ENCODE peak calls at places on chromosomes 6 and 20, in ten cellular contexts. One of them, this sample, is unnamed.

GRCh38 chr20:44805991-44806729 is 4.2 kb downstream of the RIMS4 start:
- DNase-seq in neuronal stem cell: peak
- DNase-seq in CD8-positive, alpha-beta T cell: no peak
- DNase-seq in naive thymus-derived CD4-positive, alpha-beta T cell: no peak
- DNase-seq in fibroblast of the aortic adventitia: peak
- DNase-seq in right atrium auricular region: peak
- DNase-seq in tibial artery: peak
- DNase-seq in sigmoid colon: peak
- DNase-seq in brain microvascular endothelial cell: no peak
- DNase-seq in astrocyte of the cerebellum: no peak
- DNase-seq in this sample: no peak

GRCh38 chr6:113170454-113170853 is 686.7 kb upstream of the MARCKS start:
- DNase-seq in sigmoid colon: no peak
- DNase-seq in fibroblast of the aortic adventitia: no peak
- DNase-seq in right atrium auricular region: no peak
- DNase-seq in neuronal stem cell: no peak
- DNase-seq in astrocyte of the cerebellum: no peak
- DNase-seq in naive thymus-derived CD4-positive, alpha-beta T cell: no peak
- DNase-seq in CD8-positive, alpha-beta T cell: no peak
- DNase-seq in brain microvascular endothelial cell: no peak
- DNase-seq in tibial artery: no peak
- DNase-seq in this sample: no peak

GRCh38 chr6:19369770-19370169 is 467.4 kb upstream of the ID4 start:
- DNase-seq in right atrium auricular region: no peak
- DNase-seq in neuronal stem cell: peak
- DNase-seq in sigmoid colon: no peak
- DNase-seq in brain microvascular endothelial cell: peak
- DNase-seq in astrocyte of the cerebellum: no peak
- DNase-seq in fibroblast of the aortic adventitia: peak
- DNase-seq in tibial artery: no peak
- DNase-seq in naive thymus-derived CD4-positive, alpha-beta T cell: no peak
- DNase-seq in CD8-positive, alpha-beta T cell: no peak
- DNase-seq in this sample: no peak

GRCh38 chr6:53065266-53066058 is at the start of gene FBXO9:
- DNase-seq in right atrium auricular region: no peak
- DNase-seq in brain microvascular endothelial cell: no peak
- DNase-seq in fibroblast of the aortic adventitia: no peak
- DNase-seq in astrocyte of the cerebellum: no peak
- DNase-seq in neuronal stem cell: peak
- DNase-seq in sigmoid colon: peak
- DNase-seq in naive thymus-derived CD4-positive, alpha-beta T cell: peak
- DNase-seq in tibial artery: peak
- DNase-seq in CD8-positive, alpha-beta T cell: peak
- DNase-seq in this sample: no peak

GRCh38 chr20:20009784-20010253 is 7.3 kb upstream of the NAA20 start:
- DNase-seq in brain microvascular endothelial cell: no peak
- DNase-seq in tibial artery: no peak
- DNase-seq in fibroblast of the aortic adventitia: no peak
- DNase-seq in right atrium auricular region: no peak
- DNase-seq in sigmoid colon: no peak
- DNase-seq in naive thymus-derived CD4-positive, alpha-beta T cell: no peak
- DNase-seq in neuronal stem cell: no peak
- DNase-seq in astrocyte of the cerebellum: no peak
- DNase-seq in CD8-positive, alpha-beta T cell: no peak
- DNase-seq in this sample: no peak

GRCh38 chr6:168147205-168147738 is 68.3 kb upstream of the FRMD1 start:
- DNase-seq in neuronal stem cell: no peak
- DNase-seq in fibroblast of the aortic adventitia: no peak
- DNase-seq in sigmoid colon: no peak
- DNase-seq in astrocyte of the cerebellum: no peak
- DNase-seq in brain microvascular endothelial cell: no peak
- DNase-seq in tibial artery: no peak
- DNase-seq in right atrium auricular region: no peak
- DNase-seq in CD8-positive, alpha-beta T cell: no peak
- DNase-seq in naive thymus-derived CD4-positive, alpha-beta T cell: no peak
- DNase-seq in this sample: no peak

GRCh38 chr6:170182093-170182780 is 108.6 kb downstream of the DLL1 start:
- DNase-seq in brain microvascular endothelial cell: no peak
- DNase-seq in right atrium auricular region: no peak
- DNase-seq in naive thymus-derived CD4-positive, alpha-beta T cell: no peak
- DNase-seq in CD8-positive, alpha-beta T cell: no peak
- DNase-seq in neuronal stem cell: no peak
- DNase-seq in astrocyte of the cerebellum: no peak
- DNase-seq in fibroblast of the aortic adventitia: no peak
- DNase-seq in sigmoid colon: no peak
- DNase-seq in tibial artery: no peak
- DNase-seq in this sample: no peak

GRCh38 chr6:170116643-170117042 is 174.2 kb downstream of the DLL1 start:
- DNase-seq in brain microvascular endothelial cell: no peak
- DNase-seq in astrocyte of the cerebellum: no peak
- DNase-seq in tibial artery: no peak
- DNase-seq in fibroblast of the aortic adventitia: no peak
- DNase-seq in sigmoid colon: peak
- DNase-seq in naive thymus-derived CD4-positive, alpha-beta T cell: no peak
- DNase-seq in CD8-positive, alpha-beta T cell: no peak
- DNase-seq in neuronal stem cell: no peak
- DNase-seq in right atrium auricular region: no peak
- DNase-seq in this sample: no peak

GRCh38 chr6:151176941-151177760 is 62.6 kb upstream of the AKAP12 start:
- DNase-seq in sigmoid colon: no peak
- DNase-seq in fibroblast of the aortic adventitia: peak
- DNase-seq in tibial artery: no peak
- DNase-seq in right atrium auricular region: no peak
- DNase-seq in neuronal stem cell: no peak
- DNase-seq in brain microvascular endothelial cell: no peak
- DNase-seq in naive thymus-derived CD4-positive, alpha-beta T cell: no peak
- DNase-seq in CD8-positive, alpha-beta T cell: no peak
- DNase-seq in astrocyte of the cerebellum: no peak
- DNase-seq in this sample: no peak

GRCh38 chr6:107132330-107132954 is 17.1 kb upstream of the BEND3 start:
- DNase-seq in CD8-positive, alpha-beta T cell: peak
- DNase-seq in right atrium auricular region: no peak
- DNase-seq in naive thymus-derived CD4-positive, alpha-beta T cell: peak
- DNase-seq in neuronal stem cell: no peak
- DNase-seq in sigmoid colon: no peak
- DNase-seq in brain microvascular endothelial cell: no peak
- DNase-seq in astrocyte of the cerebellum: no peak
- DNase-seq in tibial artery: no peak
- DNase-seq in fibroblast of the aortic adventitia: peak
- DNase-seq in this sample: no peak

GRCh38 chr6:53203483-53203882 is 54.8 kb upstream of the GCM1 start:
- DNase-seq in astrocyte of the cerebellum: no peak
- DNase-seq in CD8-positive, alpha-beta T cell: no peak
- DNase-seq in sigmoid colon: no peak
- DNase-seq in brain microvascular endothelial cell: no peak
- DNase-seq in right atrium auricular region: no peak
- DNase-seq in neuronal stem cell: no peak
- DNase-seq in tibial artery: no peak
- DNase-seq in fibroblast of the aortic adventitia: no peak
- DNase-seq in naive thymus-derived CD4-positive, alpha-beta T cell: no peak
- DNase-seq in this sample: no peak

GRCh38 chr6:32843321-32843978 is 397 bp downstream of the PSMB8 start:
- DNase-seq in right atrium auricular region: no peak
- DNase-seq in fibroblast of the aortic adventitia: peak
- DNase-seq in neuronal stem cell: no peak
- DNase-seq in sigmoid colon: no peak
- DNase-seq in astrocyte of the cerebellum: no peak
- DNase-seq in tibial artery: no peak
- DNase-seq in CD8-positive, alpha-beta T cell: no peak
- DNase-seq in naive thymus-derived CD4-positive, alpha-beta T cell: no peak
- DNase-seq in brain microvascular endothelial cell: no peak
- DNase-seq in this sample: no peak

GRCh38 chr6:75090574-75090973 is 115.3 kb downstream of the COL12A1 start:
- DNase-seq in neuronal stem cell: no peak
- DNase-seq in tibial artery: no peak
- DNase-seq in brain microvascular endothelial cell: no peak
- DNase-seq in fibroblast of the aortic adventitia: no peak
- DNase-seq in CD8-positive, alpha-beta T cell: no peak
- DNase-seq in sigmoid colon: no peak
- DNase-seq in astrocyte of the cerebellum: no peak
- DNase-seq in right atrium auricular region: no peak
- DNase-seq in naive thymus-derived CD4-positive, alpha-beta T cell: no peak
- DNase-seq in this sample: no peak

GRCh38 chr20:1528811-1529210 is 28.7 kb downstream of the SIRPD start:
- DNase-seq in naive thymus-derived CD4-positive, alpha-beta T cell: no peak
- DNase-seq in tibial artery: no peak
- DNase-seq in astrocyte of the cerebellum: no peak
- DNase-seq in brain microvascular endothelial cell: no peak
- DNase-seq in CD8-positive, alpha-beta T cell: no peak
- DNase-seq in fibroblast of the aortic adventitia: no peak
- DNase-seq in sigmoid colon: no peak
- DNase-seq in right atrium auricular region: no peak
- DNase-seq in neuronal stem cell: no peak
- DNase-seq in this sample: no peak

GRCh38 chr6:169857343-169858292 is 106.2 kb downstream of the ERMARD start:
- DNase-seq in brain microvascular endothelial cell: no peak
- DNase-seq in naive thymus-derived CD4-positive, alpha-beta T cell: no peak
- DNase-seq in sigmoid colon: no peak
- DNase-seq in tibial artery: peak
- DNase-seq in fibroblast of the aortic adventitia: no peak
- DNase-seq in CD8-positive, alpha-beta T cell: no peak
- DNase-seq in right atrium auricular region: peak
- DNase-seq in neuronal stem cell: no peak
- DNase-seq in astrocyte of the cerebellum: no peak
- DNase-seq in this sample: no peak

GRCh38 chr20:32366380-32366779 is 8.2 kb downstream of the ASXL1 start:
- DNase-seq in CD8-positive, alpha-beta T cell: no peak
- DNase-seq in neuronal stem cell: no peak
- DNase-seq in brain microvascular endothelial cell: no peak
- DNase-seq in tibial artery: no peak
- DNase-seq in naive thymus-derived CD4-positive, alpha-beta T cell: no peak
- DNase-seq in fibroblast of the aortic adventitia: no peak
- DNase-seq in sigmoid colon: no peak
- DNase-seq in right atrium auricular region: no peak
- DNase-seq in astrocyte of the cerebellum: no peak
- DNase-seq in this sample: no peak

GRCh38 chr6:36827261-36828079 is 11.8 kb downstream of the CPNE5 start:
- DNase-seq in naive thymus-derived CD4-positive, alpha-beta T cell: no peak
- DNase-seq in right atrium auricular region: no peak
- DNase-seq in astrocyte of the cerebellum: peak
- DNase-seq in tibial artery: peak
- DNase-seq in CD8-positive, alpha-beta T cell: no peak
- DNase-seq in brain microvascular endothelial cell: peak
- DNase-seq in neuronal stem cell: no peak
- DNase-seq in fibroblast of the aortic adventitia: peak
- DNase-seq in sigmoid colon: peak
- DNase-seq in this sample: peak

GRCh38 chr6:145147981-145148380 is 587.3 kb downstream of the EPM2A start:
- DNase-seq in fibroblast of the aortic adventitia: no peak
- DNase-seq in neuronal stem cell: no peak
- DNase-seq in brain microvascular endothelial cell: no peak
- DNase-seq in tibial artery: no peak
- DNase-seq in CD8-positive, alpha-beta T cell: no peak
- DNase-seq in astrocyte of the cerebellum: no peak
- DNase-seq in naive thymus-derived CD4-positive, alpha-beta T cell: no peak
- DNase-seq in right atrium auricular region: no peak
- DNase-seq in sigmoid colon: no peak
- DNase-seq in this sample: no peak

GRCh38 chr6:13026557-13026956 is 301.8 kb downstream of the TBC1D7 start:
- DNase-seq in brain microvascular endothelial cell: no peak
- DNase-seq in right atrium auricular region: no peak
- DNase-seq in fibroblast of the aortic adventitia: no peak
- DNase-seq in astrocyte of the cerebellum: no peak
- DNase-seq in CD8-positive, alpha-beta T cell: no peak
- DNase-seq in sigmoid colon: no peak
- DNase-seq in tibial artery: no peak
- DNase-seq in naive thymus-derived CD4-positive, alpha-beta T cell: no peak
- DNase-seq in neuronal stem cell: no peak
- DNase-seq in this sample: no peak
- H3K4me3 ChIP-seq in brain microvascular endothelial cell: no peak
- H3K4me3 ChIP-seq in right atrium auricular region: no peak
- H3K4me3 ChIP-seq in fibroblast of the aortic adventitia: no peak
- H3K4me3 ChIP-seq in astrocyte of the cerebellum: no peak
- H3K4me3 ChIP-seq in CD8-positive, alpha-beta T cell: no peak
- H3K4me3 ChIP-seq in sigmoid colon: no peak
- H3K4me3 ChIP-seq in tibial artery: peak
- H3K4me3 ChIP-seq in naive thymus-derived CD4-positive, alpha-beta T cell: no peak
- H3K4me3 ChIP-seq in neuronal stem cell: no peak
- H3K4me3 ChIP-seq in this sample: no peak

DNA sequence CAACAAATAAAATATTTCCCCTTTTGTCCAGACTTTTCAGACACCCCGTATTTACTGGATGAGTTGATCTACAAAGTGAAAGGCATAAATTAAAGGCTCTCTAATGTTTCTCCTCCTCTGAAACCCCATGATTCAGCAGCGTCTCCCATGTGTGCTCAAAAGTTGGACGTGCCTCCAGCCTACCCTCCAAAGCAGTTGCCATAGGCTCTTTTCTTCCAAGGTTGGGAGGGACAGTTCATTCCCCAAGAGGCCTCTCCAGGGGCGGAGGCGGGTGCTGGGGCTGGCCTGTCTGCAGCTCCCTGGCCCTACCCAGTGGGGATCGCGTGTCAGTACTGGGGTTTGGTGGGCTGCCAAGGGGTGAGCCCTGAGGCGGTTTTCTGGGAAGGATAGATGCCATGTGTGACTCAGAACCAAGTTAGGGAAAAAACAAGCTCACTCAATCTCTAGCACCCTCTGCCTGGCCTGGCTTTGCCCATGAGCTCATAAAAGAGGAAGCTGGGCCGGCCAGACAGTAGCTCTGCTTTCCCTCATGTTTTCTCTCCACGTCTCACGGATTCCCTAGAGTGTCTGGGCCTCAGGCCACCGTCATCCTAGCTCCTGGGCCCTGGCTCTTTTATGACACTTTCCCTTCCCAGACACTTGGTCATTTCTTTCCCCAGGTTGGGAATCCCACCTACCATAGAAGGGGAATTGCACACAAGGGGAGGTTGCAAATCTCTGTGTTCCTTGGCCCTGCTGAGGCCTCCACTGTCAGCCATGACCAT is 8.0 kb upstream of the IER3 start:
- DNase-seq in neuronal stem cell: no peak
- DNase-seq in brain microvascular endothelial cell: peak
- DNase-seq in CD8-positive, alpha-beta T cell: no peak
- DNase-seq in right atrium auricular region: peak
- DNase-seq in sigmoid colon: peak
- DNase-seq in fibroblast of the aortic adventitia: peak
- DNase-seq in tibial artery: peak
- DNase-seq in astrocyte of the cerebellum: peak
- DNase-seq in naive thymus-derived CD4-positive, alpha-beta T cell: no peak
- DNase-seq in this sample: peak
- H3K4me3 ChIP-seq in neuronal stem cell: no peak
- H3K4me3 ChIP-seq in brain microvascular endothelial cell: no peak
- H3K4me3 ChIP-seq in CD8-positive, alpha-beta T cell: no peak
- H3K4me3 ChIP-seq in right atrium auricular region: no peak
- H3K4me3 ChIP-seq in sigmoid colon: no peak
- H3K4me3 ChIP-seq in fibroblast of the aortic adventitia: peak
- H3K4me3 ChIP-seq in tibial artery: no peak
- H3K4me3 ChIP-seq in astrocyte of the cerebellum: no peak
- H3K4me3 ChIP-seq in naive thymus-derived CD4-positive, alpha-beta T cell: no peak
- H3K4me3 ChIP-seq in this sample: no peak

GRCh38 chr20:50523552-50524167 is 13.5 kb downstream of the PTPN1 start:
- DNase-seq in CD8-positive, alpha-beta T cell: no peak
- DNase-seq in neuronal stem cell: no peak
- DNase-seq in astrocyte of the cerebellum: no peak
- DNase-seq in tibial artery: no peak
- DNase-seq in brain microvascular endothelial cell: no peak
- DNase-seq in sigmoid colon: no peak
- DNase-seq in fibroblast of the aortic adventitia: no peak
- DNase-seq in right atrium auricular region: no peak
- DNase-seq in naive thymus-derived CD4-positive, alpha-beta T cell: no peak
- DNase-seq in this sample: no peak
- H3K4me3 ChIP-seq in CD8-positive, alpha-beta T cell: no peak
- H3K4me3 ChIP-seq in neuronal stem cell: no peak
- H3K4me3 ChIP-seq in astrocyte of the cerebellum: no peak
- H3K4me3 ChIP-seq in tibial artery: no peak
- H3K4me3 ChIP-seq in brain microvascular endothelial cell: no peak
- H3K4me3 ChIP-seq in sigmoid colon: no peak
- H3K4me3 ChIP-seq in fibroblast of the aortic adventitia: no peak
- H3K4me3 ChIP-seq in right atrium auricular region: no peak
- H3K4me3 ChIP-seq in naive thymus-derived CD4-positive, alpha-beta T cell: no peak
- H3K4me3 ChIP-seq in this sample: no peak

GRCh38 chr6:42766163-42766670 is 15.6 kb upstream of the BICRAL start:
- DNase-seq in naive thymus-derived CD4-positive, alpha-beta T cell: no peak
- DNase-seq in brain microvascular endothelial cell: peak
- DNase-seq in tibial artery: no peak
- DNase-seq in fibroblast of the aortic adventitia: peak
- DNase-seq in CD8-positive, alpha-beta T cell: no peak
- DNase-seq in right atrium auricular region: no peak
- DNase-seq in neuronal stem cell: no peak
- DNase-seq in astrocyte of the cerebellum: no peak
- DNase-seq in sigmoid colon: no peak
- DNase-seq in this sample: peak
- H3K4me3 ChIP-seq in naive thymus-derived CD4-positive, alpha-beta T cell: no peak
- H3K4me3 ChIP-seq in brain microvascular endothelial cell: no peak
- H3K4me3 ChIP-seq in tibial artery: no peak
- H3K4me3 ChIP-seq in fibroblast of the aortic adventitia: no peak
- H3K4me3 ChIP-seq in CD8-positive, alpha-beta T cell: no peak
- H3K4me3 ChIP-seq in right atrium auricular region: no peak
- H3K4me3 ChIP-seq in neuronal stem cell: no peak
- H3K4me3 ChIP-seq in astrocyte of the cerebellum: no peak
- H3K4me3 ChIP-seq in sigmoid colon: no peak
- H3K4me3 ChIP-seq in this sample: no peak